ENCODE peak calls at places on chromosome 14, in five cellular contexts. W is PC-3, O is PC-9, E is HCT116, N is hepatocyte. V is an unnamed sample. For H3K9me2 and H3K9me3, the result is how much of the 10 kb centered on the place peaks cover.

GRCh38 chr14:100673085-100673806 is 53.4 kb upstream of the DLK1 start:
- DNase-seq in E (no peak), W (peak), N (peak), O (no peak), V (no peak)

GRCh38 chr14:65230287-65230728 is 128.0 kb upstream of the MAX start:
- DNase-seq in N (peak), W (no peak), O (peak), E (no peak), V (no peak)

GRCh38 chr14:100692256-100692655 is 34.4 kb upstream of the DLK1 start:
- DNase-seq in W (no peak), N (no peak), E (no peak), O (no peak), V (no peak)

GRCh38 chr14:42057176-42057575 is 450.5 kb downstream of the LRFN5 start:
- DNase-seq in W (no peak), O (no peak), N (peak), E (no peak), V (no peak)

GRCh38 chr14:75088566-75089373 is 19.3 kb downstream of the ZC2HC1C start:
- DNase-seq in O (peak), W (peak), E (peak), N (peak), V (peak)

GRCh38 chr14:77133718-77134338 is 7.8 kb downstream of the ZDHHC22 start:
- DNase-seq in N (peak), O (peak), W (peak), E (no peak), V (peak)

GRCh38 chr14:100815478-100816285 is 10.2 kb upstream of the MEG3 start:
- DNase-seq in O (no peak), W (no peak), N (peak), E (no peak), V (no peak)

GRCh38 chr14:68549966-68550705 is 242.7 kb downstream of the ZFP36L1 start:
- DNase-seq in O (no peak), E (no peak), W (peak), N (no peak), V (no peak)

GRCh38 chr14:79369359-79370332 is 841.7 kb downstream of the DIO2 start:
- DNase-seq in N (peak), W (peak), O (no peak), E (no peak), V (no peak)

GRCh38 chr14:74302160-74302628 is 540 bp downstream of the ABCD4 start:
- DNase-seq in E (no peak), N (peak), O (peak), W (peak), V (peak)

GRCh38 chr14:75549169-75549568 is 26.9 kb downstream of the BATF start:
- DNase-seq in W (no peak), O (no peak), N (no peak), E (no peak), V (no peak)

GRCh38 chr14:23364164-23364571 is 804 bp downstream of the EFS start:
- DNase-seq in W (no peak), N (peak), E (no peak), O (no peak), V (no peak)

GRCh38 chr14:87888136-87888999 is 104.6 kb downstream of the GALC start:
- DNase-seq in W (peak), N (peak), O (peak), E (no peak), V (peak)

GRCh38 chr14:55780156-55780946 is 200.3 kb downstream of the KTN1 start:
- DNase-seq in E (no peak), N (peak), W (peak), O (peak), V (no peak)

GRCh38 chr14:56659361-56659760 is 79.8 kb downstream of the TMEM260 start:
- DNase-seq in O (no peak), E (no peak), W (no peak), N (peak), V (no peak)

GRCh38 chr14:68291820-68292219 is 472.2 kb downstream of the RAD51B start:
- DNase-seq in O (peak), W (peak), N (no peak), E (peak), V (no peak)

GRCh38 chr14:95523818-95524448 is 7.5 kb upstream of the SYNE3 start:
- DNase-seq in O (no peak), E (no peak), W (no peak), N (no peak), V (peak)

GRCh38 chr14:88017503-88017902 is 12.6 kb downstream of the GPR65 start:
- DNase-seq in W (no peak), O (no peak), N (no peak), E (no peak), V (no peak)

GRCh38 chr14:92553456-92553855 is 39.9 kb downstream of the RIN3 start:
- DNase-seq in N (peak), W (no peak), E (no peak), O (no peak), V (no peak)

GRCh38 chr14:51396222-51396815 is 156.3 kb downstream of the TMX1 start:
- DNase-seq in N (no peak), E (no peak), O (peak), W (peak), V (no peak)

GRCh38 chr14:86055512-86055911 is 525.6 kb downstream of the FLRT2 start:
- DNase-seq in E (no peak), N (no peak), O (no peak), W (peak), V (peak)

GRCh38 chr14:98458702-98459101 is 813.3 kb downstream of the BCL11B start:
- DNase-seq in E (no peak), W (no peak), O (no peak), N (no peak), V (no peak)
- H3K9me2 ChIP-seq in E (under half), W (under half), O (under half), N (under half), V (under half)

GRCh38 chr14:98840076-98840475 is 431.9 kb downstream of the BCL11B start:
- DNase-seq in E (no peak), O (no peak), W (no peak), N (no peak), V (no peak)
- H3K9me3 ChIP-seq in E (under half), O (under half), W (under half), N (under half), V (under half)

DNA sequence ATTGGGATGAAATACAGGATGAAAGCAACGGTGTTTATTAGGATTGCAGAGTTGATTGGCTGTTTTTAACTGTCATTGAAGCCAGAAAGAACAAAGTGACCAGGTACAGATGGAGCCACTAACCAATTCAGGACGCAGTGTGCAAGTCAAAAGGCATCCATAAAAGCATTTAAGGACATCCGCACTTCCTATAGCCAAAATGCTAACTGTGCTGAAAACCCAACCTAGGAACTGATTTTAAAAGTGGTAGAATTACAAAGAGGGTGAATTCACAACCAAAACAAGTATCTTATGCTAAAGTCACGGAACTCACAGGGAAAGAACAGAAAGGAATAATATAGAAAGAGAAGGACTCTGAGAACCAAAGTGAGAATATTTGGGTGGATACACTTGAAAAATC is 63.1 kb upstream of the FOXG1 start:
- DNase-seq in E (no peak), O (no peak), N (no peak), W (no peak), V (no peak)
- H3K4me2 ChIP-seq in E (no peak), O (no peak), N (no peak), W (no peak), V (no peak)

GRCh38 chr14:89284368-89285058 is 132.5 kb downstream of the FOXN3 start:
- DNase-seq in W (no peak), N (no peak), O (peak), E (no peak), V (no peak)
- H3K9me2 ChIP-seq in W (under half), N (under half), O (under half), E (under half), V (under half)

DNA sequence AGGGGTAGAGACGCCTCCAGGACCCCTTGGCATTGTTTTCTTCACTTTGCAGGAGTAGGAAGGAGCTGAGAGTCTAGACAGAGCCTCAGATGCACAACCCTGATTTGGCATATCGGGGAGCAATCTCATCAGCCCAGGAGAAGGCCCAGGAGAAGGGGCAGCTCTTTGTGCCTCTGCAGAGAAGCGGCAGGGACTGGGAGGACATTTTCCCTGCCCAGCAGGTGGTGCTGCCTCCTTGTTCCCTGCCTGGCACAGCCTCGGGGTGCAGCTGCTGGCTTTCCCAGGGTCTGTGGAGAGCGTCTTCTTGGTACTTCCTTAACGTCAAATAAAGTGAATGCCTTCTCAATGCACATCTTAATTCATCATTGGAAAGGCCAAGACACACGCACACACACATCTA is 419.5 kb downstream of the TMEM121 start:
- DNase-seq in W (peak), E (no peak), N (no peak), O (no peak), V (no peak)
- H3K9me3 ChIP-seq in W (under half), E (under half), N (under half), O (under half), V (under half)

V was measured in OCI-LY7.